ENCODE peak calls at places on chromosomes 6 and 20, in six cellular contexts. V, M, W, Z, C and E are unnamed samples.
A peak's percentile ranks its signal among the peaks of the same experiment; 100 is the strongest.

GRCh38 chr20:47187450-47188195 is 168.9 kb downstream of the ZMYND8 start:
- DNase-seq in V (no peak), M (no peak), W (no peak), Z (no peak), C (no peak), E (no peak)

GRCh38 chr6:36702656-36703055 is 5.0 kb downstream of the RAB44 start:
- DNase-seq in V (no peak), M (no peak), W (no peak), Z (no peak), C (no peak), E (no peak)

GRCh38 chr20:40641809-40642208 is 47.2 kb downstream of the MAFB start:
- DNase-seq in V (no peak), M (no peak), W (no peak), Z (no peak), C (no peak), E (no peak)

GRCh38 chr6:33927551-33927950 is 123.7 kb upstream of the MLN start:
- DNase-seq in V (peak; percentile 30), M (peak; percentile 38), W (peak; percentile 38), Z (no peak), C (peak; percentile 62), E (no peak)

GRCh38 chr6:126040826-126041225 is 54.5 kb downstream of the TRMT11 start:
- DNase-seq in V (peak; percentile 76), M (peak; percentile 71), W (peak; percentile 62), Z (peak; percentile 35), C (peak; percentile 86), E (peak; percentile 34)

GRCh38 chr20:41895633-41896032 is 277.5 kb upstream of the CHD6 start:
- DNase-seq in V (no peak), M (no peak), W (no peak), Z (no peak), C (no peak), E (no peak)

GRCh38 chr20:36548006-36548315 is 6.6 kb downstream of the MYL9 start:
- DNase-seq in V (no peak), M (no peak), W (no peak), Z (no peak), C (peak; percentile 47), E (no peak)

GRCh38 chr6:16802071-16802470 is 40.8 kb upstream of the ATXN1 start:
- DNase-seq in V (peak; percentile 78), M (no peak), W (no peak), Z (peak; percentile 84), C (peak; percentile 17), E (no peak)

GRCh38 chr6:41967312-41968287 is 26.0 kb upstream of the CCND3 start:
- DNase-seq in V (peak; percentile 47), M (peak; percentile 56), W (peak; percentile 20), Z (no peak), C (peak; percentile 34), E (no peak)

GRCh38 chr6:116217069-116217468 is 36.8 kb downstream of the TSPYL4 start:
- DNase-seq in V (peak; percentile 71), M (no peak), W (no peak), Z (peak; percentile 23), C (peak; percentile 78), E (no peak)

GRCh38 chr6:6834356-6835342 is 246.1 kb downstream of the LY86 start:
- DNase-seq in V (no peak), M (no peak), W (no peak), Z (no peak), C (no peak), E (no peak)

GRCh38 chr6:14517536-14518105 is 400.0 kb downstream of the CD83 start:
- DNase-seq in V (no peak), M (no peak), W (no peak), Z (no peak), C (no peak), E (no peak)

GRCh38 chr20:52312131-52312729 is 120.7 kb upstream of the ZFP64 start:
- DNase-seq in V (peak; percentile 78), M (peak; percentile 4), W (peak; percentile 37), Z (peak; percentile 42), C (peak; percentile 79), E (peak; percentile 37)

GRCh38 chr20:10984899-10985298 is 311.1 kb upstream of the JAG1 start:
- DNase-seq in V (no peak), M (no peak), W (no peak), Z (no peak), C (no peak), E (peak; percentile 90)

GRCh38 chr6:155196891-155197290 is 66.9 kb upstream of the CLDN20 start:
- DNase-seq in V (no peak), M (no peak), W (no peak), Z (no peak), C (no peak), E (no peak)

GRCh38 chr6:22290045-22290444 is 6.8 kb downstream of the PRL start:
- DNase-seq in V (no peak), M (no peak), W (no peak), Z (no peak), C (no peak), E (no peak)

GRCh38 chr20:12243327-12243726 is 325.6 kb downstream of the BTBD3 start:
- DNase-seq in V (no peak), M (no peak), W (no peak), Z (no peak), C (no peak), E (no peak)

GRCh38 chr6:20403766-20404640 is 2.3 kb downstream of the E2F3 start:
- DNase-seq in V (peak; percentile 63), M (no peak), W (peak; percentile 49), Z (no peak), C (peak; percentile 62), E (no peak)

GRCh38 chr6:158646023-158646888 is 1.7 kb upstream of the DYNLT1 start:
- DNase-seq in V (no peak), M (no peak), W (no peak), Z (no peak), C (no peak), E (no peak)

GRCh38 chr6:11785953-11786579 is 7.5 kb upstream of the ADTRP start:
- DNase-seq in V (no peak), M (no peak), W (no peak), Z (no peak), C (no peak), E (no peak)

GRCh38 chr6:1609662-1610496 is at the start of gene FOXC1:
- DNase-seq in V (peak; percentile 96), M (peak; percentile 77), W (peak; percentile 85), Z (peak; percentile 66), C (peak; percentile 84), E (peak; percentile 21)

GRCh38 chr6:1607557-1608221 is 2.0 kb upstream of the FOXC1 start:
- DNase-seq in V (no peak), M (no peak), W (no peak), Z (no peak), C (no peak), E (no peak)

GRCh38 chr6:1608976-1609661 is 596 bp upstream of the FOXC1 start:
- DNase-seq in V (peak; percentile 56), M (no peak), W (no peak), Z (no peak), C (no peak), E (no peak)

GRCh38 chr6:1607236-1607556 is 2.5 kb upstream of the FOXC1 start:
- DNase-seq in V (no peak), M (no peak), W (no peak), Z (no peak), C (no peak), E (no peak)

GRCh38 chr6:1608222-1608975 is 1.3 kb upstream of the FOXC1 start:
- DNase-seq in V (no peak), M (no peak), W (no peak), Z (no peak), C (no peak), E (no peak)
- H3K4me3 ChIP-seq in V (no peak overlapping the region), M (peak overlapping the region; percentile 87), W (no peak overlapping the region), Z (no peak overlapping the region), C (no peak overlapping the region), E (no peak overlapping the region)

GRCh38 chr20:45358282-45359068 is 4.5 kb upstream of the SYS1 start:
- DNase-seq in V (peak; percentile 93), M (no peak), W (peak; percentile 71), Z (peak; percentile 52), C (peak; percentile 84), E (no peak)
- TF ChIP-seq CTCF in V (no peak), M (no peak), W (no peak), Z (no peak), C (no peak), E (no peak)

DNA sequence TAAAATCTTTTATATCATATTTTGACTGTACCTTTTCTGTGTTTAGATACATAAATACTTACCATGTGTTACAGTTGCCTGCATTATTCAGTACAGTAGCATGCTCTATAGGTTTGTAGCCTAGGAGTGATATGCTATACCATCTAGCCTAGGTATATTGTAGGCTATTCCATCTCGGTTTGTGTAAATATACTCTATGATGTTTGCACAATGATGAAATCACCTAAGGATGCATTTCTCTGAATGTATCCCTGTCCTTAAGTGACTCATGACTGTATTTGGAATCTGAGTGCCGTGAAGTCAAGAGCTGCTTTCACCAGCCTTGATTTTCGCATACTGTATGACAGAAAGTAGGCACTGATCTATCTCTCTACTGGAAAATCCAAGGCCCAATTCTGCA is 129.9 kb downstream of the UTRN start:
- DNase-seq in V (peak; percentile 71), M (peak; percentile 44), W (peak; percentile 80), Z (no peak), C (peak; percentile 87), E (peak; percentile 92)
- H3K4me3 ChIP-seq in V (no peak overlapping the region), M (no peak overlapping the region), W (no peak overlapping the region), Z (no peak overlapping the region), C (no peak overlapping the region), E (no peak overlapping the region)

DNA sequence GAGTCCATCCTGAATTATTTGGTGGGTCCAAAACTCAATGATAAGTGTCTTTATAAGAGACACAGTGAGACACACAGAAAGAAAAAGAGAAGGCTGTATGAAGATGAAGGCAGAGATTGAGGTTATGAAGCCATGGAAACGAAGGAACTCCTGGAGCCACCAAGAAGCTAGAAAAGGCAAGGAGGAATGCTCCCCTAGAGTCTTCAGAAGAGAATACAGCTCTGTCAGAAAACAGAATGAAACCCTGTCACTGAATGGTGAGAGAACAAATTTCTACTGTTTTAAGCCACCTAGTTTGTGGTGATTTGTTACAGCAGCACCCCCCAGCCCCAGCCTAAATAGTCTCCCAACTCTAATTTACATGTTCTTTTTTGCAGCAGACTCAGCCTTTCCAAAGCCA is 635.1 kb downstream of the EPHA7 start:
- DNase-seq in V (no peak), M (no peak), W (no peak), Z (no peak), C (no peak), E (no peak)
- TF ChIP-seq CTCF in V (no peak), M (no peak), W (no peak), Z (no peak), C (no peak), E (no peak)

GRCh38 chr6:109874621-109875020 is 103.5 kb upstream of the GPR6 start:
- DNase-seq in V (no peak), M (no peak), W (no peak), Z (no peak), C (no peak), E (no peak)

GRCh38 chr6:109877028-109877726 is 100.9 kb upstream of the GPR6 start:
- DNase-seq in V (no peak), M (no peak), W (no peak), Z (no peak), C (no peak), E (no peak)

GRCh38 chr6:109874086-109874485 is 104.0 kb upstream of the GPR6 start:
- DNase-seq in V (no peak), M (no peak), W (no peak), Z (no peak), C (no peak), E (no peak)

GRCh38 chr6:109878291-109878690 is 99.8 kb upstream of the GPR6 start:
- DNase-seq in V (no peak), M (no peak), W (no peak), Z (no peak), C (no peak), E (no peak)

GRCh38 chr6:109875973-109876372 is 102.1 kb upstream of the GPR6 start:
- DNase-seq in V (no peak), M (no peak), W (no peak), Z (no peak), C (no peak), E (no peak)
- H3K4me3 ChIP-seq in V (no peak overlapping the region), M (no peak overlapping the region), W (no peak overlapping the region), Z (no peak overlapping the region), C (no peak overlapping the region), E (no peak overlapping the region)